ENCODE peak calls at places on chromosomes 7 and 10, in seven cellular contexts. S, D, L, E, X, K and H are unnamed samples.

GRCh38 chr7:149463500-149464161 is 2.8 kb upstream of the ZNF777 start:
- DNase-seq in S (no peak), D (no peak), L (no peak), E (no peak), X (no peak), K (no peak), H (no peak)

GRCh38 chr7:44071726-44072363 is 6.5 kb upstream of the PGAM2 start:
- DNase-seq in S (no peak), D (no peak), L (no peak), E (no peak), X (no peak), K (no peak), H (no peak)

GRCh38 chr7:51318886-51319579 is 2.4 kb upstream of the COBL start:
- DNase-seq in S (no peak), D (no peak), L (no peak), E (no peak), X (no peak), K (no peak), H (no peak)

GRCh38 chr7:94087664-94088352 is 83.7 kb upstream of the BET1 start:
- DNase-seq in S (peak), D (peak), L (peak), E (peak), X (peak), K (peak), H (peak)

GRCh38 chr10:58350619-58351323 is 16.0 kb downstream of the UBE2D1 start:
- DNase-seq in S (peak), D (no peak), L (no peak), E (no peak), X (no peak), K (no peak), H (peak)

GRCh38 chr7:91243591-91244368 is 20.5 kb upstream of the FZD1 start:
- DNase-seq in S (peak), D (peak), L (peak), E (no peak), X (no peak), K (no peak), H (no peak)

GRCh38 chr10:6953131-6953834 is 373.2 kb upstream of the PRKCQ start:
- DNase-seq in S (peak), D (peak), L (no peak), E (no peak), X (no peak), K (no peak), H (no peak)

GRCh38 chr7:126541416-126541815 is 711.3 kb downstream of the GRM8 start:
- DNase-seq in S (no peak), D (no peak), L (no peak), E (no peak), X (no peak), K (no peak), H (no peak)

GRCh38 chr7:159022238-159022993 is 122.3 kb downstream of the VIPR2 start:
- DNase-seq in S (no peak), D (no peak), L (no peak), E (no peak), X (no peak), K (no peak), H (no peak)

GRCh38 chr10:6062101-6062771 is at the start of gene IL2RA:
- DNase-seq in S (no peak), D (no peak), L (no peak), E (peak), X (no peak), K (no peak), H (no peak)

GRCh38 chr7:44608916-44609648 is 2.7 kb downstream of the OGDH start:
- DNase-seq in S (no peak), D (peak), L (peak), E (no peak), X (no peak), K (no peak), H (peak)

GRCh38 chr7:28853150-28853549 is 105.0 kb downstream of the TRIL start:
- DNase-seq in S (no peak), D (peak), L (no peak), E (no peak), X (no peak), K (no peak), H (no peak)

GRCh38 chr7:144812379-144813283 is 23.2 kb downstream of the TPK1 start:
- DNase-seq in S (no peak), D (no peak), L (no peak), E (peak), X (no peak), K (peak), H (no peak)

GRCh38 chr7:13903997-13904396 is 85.5 kb downstream of the ETV1 start:
- DNase-seq in S (peak), D (peak), L (peak), E (no peak), X (no peak), K (no peak), H (no peak)

GRCh38 chr7:51024867-51025266 is 242.2 kb upstream of the GRB10 start:
- DNase-seq in S (no peak), D (no peak), L (no peak), E (no peak), X (no peak), K (no peak), H (no peak)

GRCh38 chr10:79066460-79067240 is 2.1 kb upstream of the ZMIZ1 start:
- DNase-seq in S (peak), D (peak), L (no peak), E (no peak), X (no peak), K (no peak), H (peak)

GRCh38 chr7:64795176-64795575 is 948 bp downstream of the ZNF138 start:
- DNase-seq in S (no peak), D (no peak), L (no peak), E (no peak), X (no peak), K (no peak), H (no peak)

GRCh38 chr10:46541017-46541661 is 15.3 kb downstream of the GPRIN2 start:
- DNase-seq in S (no peak), D (no peak), L (no peak), E (no peak), X (no peak), K (no peak), H (peak)
- TF ChIP-seq CTCF in S (no peak), D (no peak), L (peak), E (no peak), X (no peak), K (no peak), H (peak)

DNA sequence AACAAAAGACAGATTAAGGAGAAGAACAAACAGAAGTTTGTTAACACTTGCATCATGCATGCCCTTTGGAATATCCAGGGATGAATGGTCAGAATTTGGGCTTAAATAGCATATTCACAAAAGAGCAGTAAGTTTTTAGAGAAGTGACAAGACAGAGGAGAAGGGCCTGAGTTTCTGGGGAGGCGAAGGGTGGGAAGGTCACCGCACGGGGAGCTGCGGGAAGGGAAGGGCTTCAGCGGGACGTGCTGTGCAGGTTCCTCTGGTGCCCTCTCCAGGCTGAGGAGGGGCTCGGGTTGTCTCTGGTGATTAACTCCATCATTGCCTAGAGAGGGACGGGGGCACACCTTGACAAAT is 10.4 kb upstream of the ZNF22 start:
- DNase-seq in S (no peak), D (no peak), L (no peak), E (peak), X (no peak), K (no peak), H (peak)
- TF ChIP-seq CTCF in S (peak), D (no peak), L (peak), E (peak), X (peak), K (no peak), H (peak)

DNA sequence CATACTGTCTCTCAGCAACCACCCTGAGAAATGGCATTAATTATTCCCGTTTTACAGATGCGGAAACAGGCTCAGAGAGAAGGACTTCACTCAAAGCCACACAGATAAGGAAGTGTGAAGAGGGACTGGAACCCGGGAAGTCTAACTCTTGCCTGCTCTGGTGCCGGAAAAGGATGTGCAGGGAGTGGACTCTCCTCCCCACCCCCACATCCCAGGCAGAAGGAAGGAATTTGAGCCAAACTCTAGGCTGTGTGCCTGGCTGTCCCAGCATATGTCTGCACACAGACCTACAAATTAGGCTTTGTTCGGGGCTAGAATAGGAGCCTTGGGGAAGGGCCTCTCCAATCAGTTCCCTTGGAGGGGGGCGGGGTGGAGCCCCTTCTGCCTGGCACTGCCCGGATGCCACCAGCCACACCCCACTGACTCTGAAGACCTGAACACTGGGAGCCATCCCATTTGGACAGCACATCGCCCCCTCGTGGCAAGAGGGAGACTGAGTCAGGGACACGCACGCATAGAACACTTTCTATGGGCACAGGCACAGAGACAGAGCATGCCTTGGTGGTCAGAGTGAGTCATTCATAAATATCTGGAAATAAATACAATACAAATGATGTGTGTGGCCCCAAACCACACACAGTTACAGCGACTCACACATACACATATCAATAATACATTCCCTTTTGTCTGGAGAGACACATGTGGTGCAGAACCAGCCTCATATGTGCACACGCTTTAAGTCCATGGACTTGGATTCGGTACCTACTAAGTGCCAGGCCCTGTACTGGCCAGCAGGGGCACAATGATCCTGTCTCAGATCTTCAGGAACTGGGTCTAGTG is 13.1 kb downstream of the LZTS2 start:
- DNase-seq in S (peak), D (peak), L (peak), E (peak), X (peak), K (peak), H (peak)
- TF ChIP-seq CTCF in S (peak), D (peak), L (peak), E (peak), X (peak), K (peak), H (peak)

DNA sequence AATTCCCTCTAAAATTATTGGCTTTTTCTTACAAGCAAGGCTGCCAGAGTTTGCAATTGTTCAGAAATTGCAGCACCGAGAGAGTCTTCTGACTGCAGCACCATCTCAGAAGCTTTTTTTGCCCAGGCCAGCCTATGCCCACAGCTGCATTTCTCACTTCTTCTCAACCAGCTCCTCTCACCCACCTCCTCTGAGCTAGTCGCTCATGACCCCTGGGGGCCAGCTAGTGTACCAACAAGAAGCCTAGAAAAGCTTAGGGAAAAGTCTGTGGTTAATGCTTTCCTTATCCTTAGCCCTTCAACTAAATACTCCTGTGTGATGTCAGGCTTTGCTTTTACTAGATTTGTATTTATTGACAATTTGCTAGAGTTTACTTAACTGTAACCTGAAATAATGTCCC is 264.9 kb downstream of the HTR7 start:
- DNase-seq in S (peak), D (peak), L (no peak), E (peak), X (peak), K (no peak), H (peak)
- TF ChIP-seq CTCF in S (peak), D (peak), L (peak), E (peak), X (peak), K (peak), H (peak)